ENCODE peak calls at places on chromosomes 6 and 20, in seven cellular contexts. One of them, this sample, is unnamed.

GRCh38 chr6:114142256-114142655 is 171.3 kb upstream of the HDAC2 start:
- DNase-seq in mesenchymal stem cell: no peak
- DNase-seq in H1: no peak
- DNase-seq in neuronal stem cell: no peak
- DNase-seq in H9: no peak
- DNase-seq in trophoblast cell: no peak
- DNase-seq in IMR-90: no peak
- DNase-seq in this sample: no peak

GRCh38 chr20:31806564-31807355 is 12.4 kb upstream of the MYLK2 start:
- DNase-seq in mesenchymal stem cell: no peak
- DNase-seq in H1: no peak
- DNase-seq in neuronal stem cell: no peak
- DNase-seq in H9: no peak
- DNase-seq in trophoblast cell: no peak
- DNase-seq in IMR-90: no peak
- DNase-seq in this sample: no peak

GRCh38 chr6:170129691-170130171 is 161.1 kb downstream of the DLL1 start:
- DNase-seq in mesenchymal stem cell: no peak
- DNase-seq in H1: peak
- DNase-seq in neuronal stem cell: no peak
- DNase-seq in H9: no peak
- DNase-seq in trophoblast cell: peak
- DNase-seq in IMR-90: no peak
- DNase-seq in this sample: no peak

GRCh38 chr20:5073154-5074049 is 46.4 kb downstream of the PCNA start:
- DNase-seq in mesenchymal stem cell: peak
- DNase-seq in H1: peak
- DNase-seq in neuronal stem cell: no peak
- DNase-seq in H9: peak
- DNase-seq in trophoblast cell: no peak
- DNase-seq in IMR-90: peak
- DNase-seq in this sample: peak

GRCh38 chr20:46070215-46070910 is 19.4 kb downstream of the NCOA5 start:
- DNase-seq in mesenchymal stem cell: peak
- DNase-seq in H1: peak
- DNase-seq in neuronal stem cell: no peak
- DNase-seq in H9: no peak
- DNase-seq in trophoblast cell: no peak
- DNase-seq in IMR-90: peak
- DNase-seq in this sample: no peak

GRCh38 chr6:2854394-2854982 is 12.8 kb upstream of the SERPINB1 start:
- DNase-seq in mesenchymal stem cell: peak
- DNase-seq in H1: no peak
- DNase-seq in neuronal stem cell: no peak
- DNase-seq in H9: no peak
- DNase-seq in trophoblast cell: peak
- DNase-seq in IMR-90: peak
- DNase-seq in this sample: no peak

GRCh38 chr20:44910690-44911262 is 916 bp downstream of the PABPC1L start:
- DNase-seq in mesenchymal stem cell: no peak
- DNase-seq in H1: peak
- DNase-seq in neuronal stem cell: peak
- DNase-seq in H9: peak
- DNase-seq in trophoblast cell: peak
- DNase-seq in IMR-90: no peak
- DNase-seq in this sample: peak

GRCh38 chr6:55304747-55305146 is 22.5 kb upstream of the GFRAL start:
- DNase-seq in mesenchymal stem cell: no peak
- DNase-seq in H1: no peak
- DNase-seq in neuronal stem cell: no peak
- DNase-seq in H9: no peak
- DNase-seq in trophoblast cell: no peak
- DNase-seq in IMR-90: no peak
- DNase-seq in this sample: no peak

GRCh38 chr6:125142614-125143013 is 11.0 kb upstream of the TPD52L1 start:
- DNase-seq in mesenchymal stem cell: no peak
- DNase-seq in H1: no peak
- DNase-seq in neuronal stem cell: no peak
- DNase-seq in H9: no peak
- DNase-seq in trophoblast cell: no peak
- DNase-seq in IMR-90: peak
- DNase-seq in this sample: no peak

GRCh38 chr6:11788043-11788442 is 9.4 kb upstream of the ADTRP start:
- DNase-seq in mesenchymal stem cell: no peak
- DNase-seq in H1: no peak
- DNase-seq in neuronal stem cell: no peak
- DNase-seq in H9: no peak
- DNase-seq in trophoblast cell: no peak
- DNase-seq in IMR-90: no peak
- DNase-seq in this sample: no peak

GRCh38 chr6:110620065-110620464 is 143.7 kb upstream of the SLC22A16 start:
- DNase-seq in mesenchymal stem cell: no peak
- DNase-seq in H1: no peak
- DNase-seq in neuronal stem cell: no peak
- DNase-seq in H9: no peak
- DNase-seq in trophoblast cell: no peak
- DNase-seq in IMR-90: no peak
- DNase-seq in this sample: no peak

GRCh38 chr20:61045876-61046585 is 206.0 kb upstream of the CDH4 start:
- DNase-seq in mesenchymal stem cell: no peak
- DNase-seq in H1: no peak
- DNase-seq in neuronal stem cell: no peak
- DNase-seq in H9: peak
- DNase-seq in trophoblast cell: no peak
- DNase-seq in IMR-90: no peak
- DNase-seq in this sample: no peak

GRCh38 chr6:39980839-39981580 is 46.7 kb upstream of the MOCS1 start:
- DNase-seq in mesenchymal stem cell: peak
- DNase-seq in H1: peak
- DNase-seq in neuronal stem cell: peak
- DNase-seq in H9: peak
- DNase-seq in trophoblast cell: peak
- DNase-seq in IMR-90: peak
- DNase-seq in this sample: peak

GRCh38 chr20:46400828-46401477 is 5.5 kb downstream of the ELMO2 start:
- DNase-seq in mesenchymal stem cell: peak
- DNase-seq in H1: no peak
- DNase-seq in neuronal stem cell: peak
- DNase-seq in H9: no peak
- DNase-seq in trophoblast cell: no peak
- DNase-seq in IMR-90: peak
- DNase-seq in this sample: peak

GRCh38 chr6:6788394-6789020 is 200.0 kb downstream of the LY86 start:
- DNase-seq in mesenchymal stem cell: no peak
- DNase-seq in H1: peak
- DNase-seq in neuronal stem cell: no peak
- DNase-seq in H9: no peak
- DNase-seq in trophoblast cell: peak
- DNase-seq in IMR-90: no peak
- DNase-seq in this sample: peak

GRCh38 chr20:57659131-57659788 is 39.0 kb upstream of the ZBP1 start:
- DNase-seq in mesenchymal stem cell: no peak
- DNase-seq in H1: no peak
- DNase-seq in neuronal stem cell: no peak
- DNase-seq in H9: peak
- DNase-seq in trophoblast cell: no peak
- DNase-seq in IMR-90: no peak
- DNase-seq in this sample: no peak

GRCh38 chr20:57659789-57660509 is 39.7 kb upstream of the ZBP1 start:
- DNase-seq in mesenchymal stem cell: no peak
- DNase-seq in H1: peak
- DNase-seq in neuronal stem cell: no peak
- DNase-seq in H9: no peak
- DNase-seq in trophoblast cell: no peak
- DNase-seq in IMR-90: no peak
- DNase-seq in this sample: no peak

GRCh38 chr20:57656821-57657536 is 36.8 kb upstream of the ZBP1 start:
- DNase-seq in mesenchymal stem cell: no peak
- DNase-seq in H1: no peak
- DNase-seq in neuronal stem cell: no peak
- DNase-seq in H9: peak
- DNase-seq in trophoblast cell: no peak
- DNase-seq in IMR-90: no peak
- DNase-seq in this sample: no peak

GRCh38 chr20:57657537-57658446 is 37.6 kb upstream of the ZBP1 start:
- DNase-seq in mesenchymal stem cell: no peak
- DNase-seq in H1: peak
- DNase-seq in neuronal stem cell: no peak
- DNase-seq in H9: peak
- DNase-seq in trophoblast cell: no peak
- DNase-seq in IMR-90: no peak
- DNase-seq in this sample: no peak

DNA sequence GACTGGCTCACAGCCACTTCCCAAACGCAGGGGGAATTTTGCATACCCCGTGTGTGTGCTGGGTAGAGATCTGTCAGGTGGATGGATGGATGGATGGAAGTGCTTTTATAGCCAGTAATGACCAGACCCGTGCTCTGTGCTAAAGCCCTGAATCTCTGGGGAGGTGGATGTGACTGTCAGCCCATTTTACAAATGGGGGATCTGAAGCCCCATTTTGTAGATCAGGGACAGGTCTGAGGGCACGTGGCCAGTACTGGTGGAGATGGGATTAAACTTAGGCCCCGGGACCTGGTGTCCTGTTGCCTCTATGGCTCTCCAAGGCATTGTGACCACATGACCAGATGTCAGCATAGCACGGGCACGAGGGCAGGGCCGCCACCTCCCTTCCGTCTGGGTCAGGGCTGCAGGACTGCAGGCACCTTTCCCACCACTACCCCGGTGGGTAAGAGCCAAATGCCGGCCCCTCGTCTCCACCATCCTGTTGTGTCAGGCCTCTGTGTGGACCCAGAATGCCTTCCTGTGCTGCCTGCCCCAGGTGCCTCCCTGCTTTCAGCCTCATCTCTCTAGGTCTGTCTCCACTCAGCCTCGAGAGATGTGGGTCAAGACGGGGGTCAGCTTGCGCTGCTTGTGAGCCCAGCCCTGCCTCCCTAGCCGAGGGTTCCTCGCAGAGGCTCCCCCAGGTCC is 38.4 kb upstream of the ZBP1 start:
- DNase-seq in mesenchymal stem cell: no peak
- DNase-seq in H1: no peak
- DNase-seq in neuronal stem cell: no peak
- DNase-seq in H9: peak
- DNase-seq in trophoblast cell: no peak
- DNase-seq in IMR-90: no peak
- DNase-seq in this sample: no peak
- H3K18ac ChIP-seq in mesenchymal stem cell: no peak
- H3K18ac ChIP-seq in H1: no peak
- H3K18ac ChIP-seq in neuronal stem cell: peak
- H3K18ac ChIP-seq in H9: no peak
- H3K18ac ChIP-seq in trophoblast cell: no peak
- H3K18ac ChIP-seq in IMR-90: no peak
- H3K18ac ChIP-seq in this sample: no peak

GRCh38 chr6:129565331-129565730 is 144.6 kb downstream of the ARHGAP18 start:
- DNase-seq in mesenchymal stem cell: no peak
- DNase-seq in H1: no peak
- DNase-seq in neuronal stem cell: no peak
- DNase-seq in H9: no peak
- DNase-seq in trophoblast cell: peak
- DNase-seq in IMR-90: no peak
- DNase-seq in this sample: peak

GRCh38 chr6:129568015-129568414 is 142.0 kb downstream of the ARHGAP18 start:
- DNase-seq in mesenchymal stem cell: no peak
- DNase-seq in H1: no peak
- DNase-seq in neuronal stem cell: no peak
- DNase-seq in H9: no peak
- DNase-seq in trophoblast cell: no peak
- DNase-seq in IMR-90: no peak
- DNase-seq in this sample: no peak

GRCh38 chr6:129567374-129567773 is 142.6 kb downstream of the ARHGAP18 start:
- DNase-seq in mesenchymal stem cell: no peak
- DNase-seq in H1: peak
- DNase-seq in neuronal stem cell: no peak
- DNase-seq in H9: peak
- DNase-seq in trophoblast cell: peak
- DNase-seq in IMR-90: no peak
- DNase-seq in this sample: peak
- H3K18ac ChIP-seq in mesenchymal stem cell: no peak
- H3K18ac ChIP-seq in H1: no peak
- H3K18ac ChIP-seq in neuronal stem cell: no peak
- H3K18ac ChIP-seq in H9: no peak
- H3K18ac ChIP-seq in trophoblast cell: no peak
- H3K18ac ChIP-seq in IMR-90: no peak
- H3K18ac ChIP-seq in this sample: no peak

GRCh38 chr20:53362736-53363135 is 230.9 kb downstream of the ZNF217 start:
- DNase-seq in mesenchymal stem cell: no peak
- DNase-seq in H1: no peak
- DNase-seq in neuronal stem cell: no peak
- DNase-seq in H9: no peak
- DNase-seq in trophoblast cell: peak
- DNase-seq in IMR-90: no peak
- DNase-seq in this sample: no peak

GRCh38 chr20:53370345-53370961 is 223.2 kb downstream of the ZNF217 start:
- DNase-seq in mesenchymal stem cell: no peak
- DNase-seq in H1: no peak
- DNase-seq in neuronal stem cell: no peak
- DNase-seq in H9: no peak
- DNase-seq in trophoblast cell: no peak
- DNase-seq in IMR-90: no peak
- DNase-seq in this sample: no peak

GRCh38 chr20:53369871-53370270 is 223.8 kb downstream of the ZNF217 start:
- DNase-seq in mesenchymal stem cell: no peak
- DNase-seq in H1: no peak
- DNase-seq in neuronal stem cell: no peak
- DNase-seq in H9: no peak
- DNase-seq in trophoblast cell: peak
- DNase-seq in IMR-90: no peak
- DNase-seq in this sample: peak

GRCh38 chr20:53364617-53365016 is 229.0 kb downstream of the ZNF217 start:
- DNase-seq in mesenchymal stem cell: no peak
- DNase-seq in H1: no peak
- DNase-seq in neuronal stem cell: no peak
- DNase-seq in H9: no peak
- DNase-seq in trophoblast cell: no peak
- DNase-seq in IMR-90: no peak
- DNase-seq in this sample: no peak

GRCh38 chr20:53365676-53366075 is 228.0 kb downstream of the ZNF217 start:
- DNase-seq in mesenchymal stem cell: no peak
- DNase-seq in H1: no peak
- DNase-seq in neuronal stem cell: no peak
- DNase-seq in H9: no peak
- DNase-seq in trophoblast cell: no peak
- DNase-seq in IMR-90: no peak
- DNase-seq in this sample: no peak
- H3K18ac ChIP-seq in mesenchymal stem cell: no peak
- H3K18ac ChIP-seq in H1: no peak
- H3K18ac ChIP-seq in neuronal stem cell: no peak
- H3K18ac ChIP-seq in H9: no peak
- H3K18ac ChIP-seq in trophoblast cell: no peak
- H3K18ac ChIP-seq in IMR-90: no peak
- H3K18ac ChIP-seq in this sample: no peak

DNA sequence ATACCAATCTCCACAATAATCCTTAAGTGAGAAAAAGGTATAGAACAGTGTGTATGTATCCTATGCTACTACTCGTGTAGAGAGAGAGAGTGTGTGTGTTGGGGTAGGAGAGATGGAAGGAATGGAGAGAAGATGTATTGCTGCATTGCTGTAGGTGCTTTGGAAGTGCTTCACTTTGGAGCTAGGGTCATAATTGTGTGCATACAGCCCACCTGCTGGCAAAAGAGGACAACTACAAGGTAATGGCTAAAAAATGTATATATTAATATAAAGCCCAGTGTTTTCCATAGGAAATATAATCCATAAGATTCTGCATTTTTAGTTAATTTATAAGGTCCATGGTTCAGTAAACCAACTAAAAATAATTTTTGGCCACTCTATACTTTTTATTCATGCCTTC is 36.1 kb downstream of the SERAC1 start:
- DNase-seq in mesenchymal stem cell: peak
- DNase-seq in H1: no peak
- DNase-seq in neuronal stem cell: no peak
- DNase-seq in H9: no peak
- DNase-seq in trophoblast cell: peak
- DNase-seq in IMR-90: peak
- DNase-seq in this sample: peak
- H3K18ac ChIP-seq in mesenchymal stem cell: no peak
- H3K18ac ChIP-seq in H1: no peak
- H3K18ac ChIP-seq in neuronal stem cell: no peak
- H3K18ac ChIP-seq in H9: no peak
- H3K18ac ChIP-seq in trophoblast cell: no peak
- H3K18ac ChIP-seq in IMR-90: no peak
- H3K18ac ChIP-seq in this sample: no peak